ENCODE peak calls at places on chromosomes 4 and X, in seven cellular contexts. V is psoas muscle, K is A172, N is G401, E is SW 1271, W is mesothelial cell of epicardium, I is astrocyte. R is an unnamed sample.

GRCh38 chrX:69815063-69815462 is 199.2 kb downstream of the EDA start:
- DNase-seq in V (no peak), K (no peak), N (no peak), E (no peak), W (no peak), I (no peak), R (no peak)

GRCh38 chr4:8435656-8436121 is 4.8 kb downstream of the ACOX3 start:
- DNase-seq in V (no peak), K (no peak), N (no peak), E (no peak), W (no peak), I (no peak), R (no peak)

GRCh38 chrX:54415534-54416350 is 24.5 kb upstream of the TSR2 start:
- DNase-seq in V (no peak), K (no peak), N (no peak), E (no peak), W (no peak), I (peak; percentile 36), R (no peak)

GRCh38 chr4:118586357-118586790 is 98.8 kb upstream of the METTL14 start:
- DNase-seq in V (peak; percentile 59), K (no peak), N (no peak), E (no peak), W (no peak), I (no peak), R (no peak)

GRCh38 chr4:112649055-112649408 is 12.1 kb downstream of the LARP7 start:
- DNase-seq in V (no peak), K (no peak), N (no peak), E (no peak), W (no peak), I (no peak), R (no peak)

GRCh38 chr4:158172196-158172557 is 648 bp downstream of the GASK1B start:
- DNase-seq in V (no peak), K (no peak), N (no peak), E (no peak), W (no peak), I (peak; percentile 50), R (no peak)

GRCh38 chrX:20477836-20478532 is 211.3 kb upstream of the RPS6KA3 start:
- DNase-seq in V (no peak), K (no peak), N (peak; percentile 43), E (no peak), W (no peak), I (no peak), R (no peak)

GRCh38 chr4:159446266-159446976 is 343.5 kb downstream of the RAPGEF2 start:
- DNase-seq in V (no peak), K (peak; percentile 67), N (peak; percentile 72), E (peak; percentile 12), W (peak; percentile 38), I (peak; percentile 68), R (peak; percentile 10)

GRCh38 chr4:44738615-44739014 is 12.3 kb upstream of the GNPDA2 start:
- DNase-seq in V (no peak), K (no peak), N (no peak), E (no peak), W (no peak), I (no peak), R (no peak)

GRCh38 chr4:72112514-72113156 is 80.8 kb downstream of the NPFFR2 start:
- DNase-seq in V (no peak), K (peak; percentile 76), N (no peak), E (peak; percentile 8), W (no peak), I (peak; percentile 82), R (peak; percentile 7)

GRCh38 chr4:2791518-2792395 is 1.1 kb upstream of the SH3BP2 start:
- DNase-seq in V (peak; percentile 61), K (no peak), N (no peak), E (no peak), W (no peak), I (no peak), R (no peak)

GRCh38 chr4:94603170-94603747 is 151.5 kb downstream of the PDLIM5 start:
- DNase-seq in V (no peak), K (peak; percentile 41), N (no peak), E (no peak), W (no peak), I (peak; percentile 74), R (no peak)

GRCh38 chr4:76011700-76012387 is 4.5 kb upstream of the CXCL9 start:
- DNase-seq in V (no peak), K (no peak), N (no peak), E (no peak), W (no peak), I (peak; percentile 46), R (no peak)

GRCh38 chr4:173273956-173274355 is 60.2 kb downstream of the HMGB2 start:
- DNase-seq in V (no peak), K (no peak), N (no peak), E (no peak), W (no peak), I (no peak), R (no peak)

GRCh38 chr4:97953171-97953570 is 190.1 kb downstream of the STPG2 start:
- DNase-seq in V (no peak), K (no peak), N (no peak), E (no peak), W (no peak), I (no peak), R (no peak)

GRCh38 chr4:184958127-184958806 is 60.0 kb upstream of the HELT start:
- DNase-seq in V (no peak), K (no peak), N (no peak), E (no peak), W (no peak), I (no peak), R (no peak)